ENCODE peak calls at places on chromosome 2, in eight cellular contexts. One of them, this sample, is unnamed.

GRCh38 chr2:168697668-168698121 is 104.7 kb upstream of the NOSTRIN start:
- DNase-seq in bronchial epithelial cell: peak; percentile 60
- DNase-seq in WERI-Rb-1: no peak
- DNase-seq in IMR-90: peak; percentile 30
- DNase-seq in stomach: no peak
- DNase-seq in HepG2: no peak
- DNase-seq in colonic mucosa: peak; percentile 59
- DNase-seq in cardiac fibroblast: peak; percentile 14
- DNase-seq in this sample: peak; percentile 57

GRCh38 chr2:3612639-3613523 is 18.0 kb downstream of the COLEC11 start:
- DNase-seq in bronchial epithelial cell: no peak
- DNase-seq in WERI-Rb-1: no peak
- DNase-seq in IMR-90: no peak
- DNase-seq in stomach: peak; percentile 9
- DNase-seq in HepG2: no peak
- DNase-seq in colonic mucosa: peak; percentile 11
- DNase-seq in cardiac fibroblast: no peak
- DNase-seq in this sample: no peak

GRCh38 chr2:241103176-241103595 is 1.1 kb upstream of the MTERF4 start:
- DNase-seq in bronchial epithelial cell: no peak
- DNase-seq in WERI-Rb-1: no peak
- DNase-seq in IMR-90: no peak
- DNase-seq in stomach: no peak
- DNase-seq in HepG2: no peak
- DNase-seq in colonic mucosa: no peak
- DNase-seq in cardiac fibroblast: no peak
- DNase-seq in this sample: no peak

GRCh38 chr2:45652090-45653050 is 895 bp downstream of the PRKCE start:
- DNase-seq in bronchial epithelial cell: no peak
- DNase-seq in WERI-Rb-1: no peak
- DNase-seq in IMR-90: peak; percentile 57
- DNase-seq in stomach: peak; percentile 36
- DNase-seq in HepG2: no peak
- DNase-seq in colonic mucosa: peak; percentile 58
- DNase-seq in cardiac fibroblast: peak; percentile 55
- DNase-seq in this sample: peak; percentile 53

GRCh38 chr2:177161741-177162440 is 50.7 kb upstream of the HNRNPA3 start:
- DNase-seq in bronchial epithelial cell: peak; percentile 56
- DNase-seq in WERI-Rb-1: peak; percentile 44
- DNase-seq in IMR-90: peak; percentile 41
- DNase-seq in stomach: no peak
- DNase-seq in HepG2: no peak
- DNase-seq in colonic mucosa: no peak
- DNase-seq in cardiac fibroblast: peak; percentile 64
- DNase-seq in this sample: peak; percentile 36

GRCh38 chr2:74516070-74516633 is 1.9 kb downstream of the TLX2 start:
- DNase-seq in bronchial epithelial cell: peak; percentile 8
- DNase-seq in WERI-Rb-1: no peak
- DNase-seq in IMR-90: peak; percentile 11
- DNase-seq in stomach: peak; percentile 62
- DNase-seq in HepG2: no peak
- DNase-seq in colonic mucosa: peak; percentile 77
- DNase-seq in cardiac fibroblast: peak; percentile 56
- DNase-seq in this sample: no peak

GRCh38 chr2:219356834-219357233 is 24.3 kb upstream of the RESP18 start:
- DNase-seq in bronchial epithelial cell: no peak
- DNase-seq in WERI-Rb-1: no peak
- DNase-seq in IMR-90: no peak
- DNase-seq in stomach: no peak
- DNase-seq in HepG2: no peak
- DNase-seq in colonic mucosa: no peak
- DNase-seq in cardiac fibroblast: no peak
- DNase-seq in this sample: no peak

GRCh38 chr2:191789791-191790190 is 57.1 kb downstream of the CAVIN2 start:
- DNase-seq in bronchial epithelial cell: peak; percentile 60
- DNase-seq in WERI-Rb-1: no peak
- DNase-seq in IMR-90: peak; percentile 71
- DNase-seq in stomach: no peak
- DNase-seq in HepG2: no peak
- DNase-seq in colonic mucosa: no peak
- DNase-seq in cardiac fibroblast: peak; percentile 71
- DNase-seq in this sample: peak; percentile 62

GRCh38 chr2:120470717-120471060 is 124.8 kb downstream of the INHBB start:
- DNase-seq in bronchial epithelial cell: no peak
- DNase-seq in WERI-Rb-1: peak; percentile 58
- DNase-seq in IMR-90: no peak
- DNase-seq in stomach: no peak
- DNase-seq in HepG2: no peak
- DNase-seq in colonic mucosa: no peak
- DNase-seq in cardiac fibroblast: no peak
- DNase-seq in this sample: no peak

GRCh38 chr2:204483497-204484164 is 61.6 kb upstream of the PARD3B start:
- DNase-seq in bronchial epithelial cell: peak; percentile 24
- DNase-seq in WERI-Rb-1: no peak
- DNase-seq in IMR-90: no peak
- DNase-seq in stomach: peak; percentile 41
- DNase-seq in HepG2: peak; percentile 16
- DNase-seq in colonic mucosa: no peak
- DNase-seq in cardiac fibroblast: peak; percentile 15
- DNase-seq in this sample: no peak

GRCh38 chr2:43086451-43087221 is 139.8 kb downstream of the ZFP36L2 start:
- DNase-seq in bronchial epithelial cell: peak; percentile 100
- DNase-seq in WERI-Rb-1: no peak
- DNase-seq in IMR-90: peak; percentile 100
- DNase-seq in stomach: no peak
- DNase-seq in HepG2: peak; percentile 50
- DNase-seq in colonic mucosa: no peak
- DNase-seq in cardiac fibroblast: peak; percentile 100
- DNase-seq in this sample: peak; percentile 100

GRCh38 chr2:108621087-108621559 is 86.9 kb downstream of the LIMS1 start:
- DNase-seq in bronchial epithelial cell: peak; percentile 95
- DNase-seq in WERI-Rb-1: peak; percentile 22
- DNase-seq in IMR-90: peak; percentile 46
- DNase-seq in stomach: peak; percentile 71
- DNase-seq in HepG2: no peak
- DNase-seq in colonic mucosa: peak; percentile 59
- DNase-seq in cardiac fibroblast: peak; percentile 53
- DNase-seq in this sample: peak; percentile 46

GRCh38 chr2:242038166-242038927 is 168.8 kb downstream of the RTP5 start:
- DNase-seq in bronchial epithelial cell: no peak
- DNase-seq in WERI-Rb-1: no peak
- DNase-seq in IMR-90: no peak
- DNase-seq in stomach: peak; percentile 16
- DNase-seq in HepG2: peak; percentile 67
- DNase-seq in colonic mucosa: no peak
- DNase-seq in cardiac fibroblast: no peak
- DNase-seq in this sample: no peak

GRCh38 chr2:61855178-61855523 is 1.3 kb upstream of the FAM161A start:
- DNase-seq in bronchial epithelial cell: peak; percentile 42
- DNase-seq in WERI-Rb-1: peak; percentile 72
- DNase-seq in IMR-90: no peak
- DNase-seq in stomach: peak; percentile 32
- DNase-seq in HepG2: peak; percentile 45
- DNase-seq in colonic mucosa: peak; percentile 49
- DNase-seq in cardiac fibroblast: no peak
- DNase-seq in this sample: peak; percentile 43

GRCh38 chr2:27211943-27212625 is at the start of the genes ATRAID and SLC5A6:
- DNase-seq in bronchial epithelial cell: peak; percentile 71
- DNase-seq in WERI-Rb-1: peak; percentile 92
- DNase-seq in IMR-90: peak; percentile 81
- DNase-seq in stomach: peak; percentile 91
- DNase-seq in HepG2: peak; percentile 82
- DNase-seq in colonic mucosa: peak; percentile 91
- DNase-seq in cardiac fibroblast: peak; percentile 88
- DNase-seq in this sample: peak; percentile 90

GRCh38 chr2:131425191-131426021 is 50.5 kb upstream of the TUBA3D start:
- DNase-seq in bronchial epithelial cell: no peak
- DNase-seq in WERI-Rb-1: no peak
- DNase-seq in IMR-90: no peak
- DNase-seq in stomach: no peak
- DNase-seq in HepG2: no peak
- DNase-seq in colonic mucosa: no peak
- DNase-seq in cardiac fibroblast: no peak
- DNase-seq in this sample: no peak

GRCh38 chr2:119820275-119820674 is 60.6 kb downstream of the PTPN4 start:
- DNase-seq in bronchial epithelial cell: peak; percentile 52
- DNase-seq in WERI-Rb-1: no peak
- DNase-seq in IMR-90: peak; percentile 82
- DNase-seq in stomach: no peak
- DNase-seq in HepG2: no peak
- DNase-seq in colonic mucosa: no peak
- DNase-seq in cardiac fibroblast: peak; percentile 93
- DNase-seq in this sample: peak; percentile 76

GRCh38 chr2:60337142-60337497 is 216.3 kb downstream of the BCL11A start:
- DNase-seq in bronchial epithelial cell: no peak
- DNase-seq in WERI-Rb-1: no peak
- DNase-seq in IMR-90: no peak
- DNase-seq in stomach: no peak
- DNase-seq in HepG2: no peak
- DNase-seq in colonic mucosa: no peak
- DNase-seq in cardiac fibroblast: no peak
- DNase-seq in this sample: no peak

GRCh38 chr2:28271231-28271913 is 121.3 kb upstream of the FOSL2 start:
- DNase-seq in bronchial epithelial cell: no peak
- DNase-seq in WERI-Rb-1: no peak
- DNase-seq in IMR-90: no peak
- DNase-seq in stomach: no peak
- DNase-seq in HepG2: no peak
- DNase-seq in colonic mucosa: no peak
- DNase-seq in cardiac fibroblast: no peak
- DNase-seq in this sample: no peak

GRCh38 chr2:75303227-75303626 is 103.9 kb upstream of the TACR1 start:
- DNase-seq in bronchial epithelial cell: peak; percentile 1
- DNase-seq in WERI-Rb-1: no peak
- DNase-seq in IMR-90: no peak
- DNase-seq in stomach: no peak
- DNase-seq in HepG2: no peak
- DNase-seq in colonic mucosa: no peak
- DNase-seq in cardiac fibroblast: no peak
- DNase-seq in this sample: no peak

GRCh38 chr2:54632733-54633692 is 90.4 kb upstream of the EML6 start:
- DNase-seq in bronchial epithelial cell: peak; percentile 77
- DNase-seq in WERI-Rb-1: no peak
- DNase-seq in IMR-90: peak; percentile 83
- DNase-seq in stomach: no peak
- DNase-seq in HepG2: no peak
- DNase-seq in colonic mucosa: no peak
- DNase-seq in cardiac fibroblast: peak; percentile 96
- DNase-seq in this sample: peak; percentile 82

GRCh38 chr2:222483513-222484039 is 59.2 kb downstream of the SGPP2 start:
- DNase-seq in bronchial epithelial cell: peak; percentile 9
- DNase-seq in WERI-Rb-1: peak; percentile 70
- DNase-seq in IMR-90: no peak
- DNase-seq in stomach: no peak
- DNase-seq in HepG2: no peak
- DNase-seq in colonic mucosa: peak; percentile 46
- DNase-seq in cardiac fibroblast: no peak
- DNase-seq in this sample: no peak

GRCh38 chr2:149692837-149693518 is 105.4 kb upstream of the MMADHC start:
- DNase-seq in bronchial epithelial cell: no peak
- DNase-seq in WERI-Rb-1: no peak
- DNase-seq in IMR-90: peak; percentile 38
- DNase-seq in stomach: no peak
- DNase-seq in HepG2: no peak
- DNase-seq in colonic mucosa: no peak
- DNase-seq in cardiac fibroblast: no peak
- DNase-seq in this sample: no peak

GRCh38 chr2:199977984-199978415 is 22.6 kb downstream of the MAIP1 start:
- DNase-seq in bronchial epithelial cell: peak; percentile 91
- DNase-seq in WERI-Rb-1: no peak
- DNase-seq in IMR-90: peak; percentile 82
- DNase-seq in stomach: no peak
- DNase-seq in HepG2: peak; percentile 39
- DNase-seq in colonic mucosa: peak; percentile 84
- DNase-seq in cardiac fibroblast: peak; percentile 74
- DNase-seq in this sample: peak; percentile 75

GRCh38 chr2:199979841-199980628 is 24.7 kb downstream of the MAIP1 start:
- DNase-seq in bronchial epithelial cell: peak; percentile 71
- DNase-seq in WERI-Rb-1: peak; percentile 82
- DNase-seq in IMR-90: peak; percentile 77
- DNase-seq in stomach: peak; percentile 87
- DNase-seq in HepG2: peak; percentile 67
- DNase-seq in colonic mucosa: peak; percentile 90
- DNase-seq in cardiac fibroblast: peak; percentile 87
- DNase-seq in this sample: peak; percentile 81

GRCh38 chr2:199982444-199982843 is 27.1 kb downstream of the MAIP1 start:
- DNase-seq in bronchial epithelial cell: peak; percentile 60
- DNase-seq in WERI-Rb-1: no peak
- DNase-seq in IMR-90: no peak
- DNase-seq in stomach: no peak
- DNase-seq in HepG2: no peak
- DNase-seq in colonic mucosa: no peak
- DNase-seq in cardiac fibroblast: no peak
- DNase-seq in this sample: no peak

GRCh38 chr2:199975297-199975895 is 20.0 kb downstream of the MAIP1 start:
- DNase-seq in bronchial epithelial cell: peak; percentile 38
- DNase-seq in WERI-Rb-1: no peak
- DNase-seq in IMR-90: peak; percentile 69
- DNase-seq in stomach: no peak
- DNase-seq in HepG2: no peak
- DNase-seq in colonic mucosa: no peak
- DNase-seq in cardiac fibroblast: peak; percentile 60
- DNase-seq in this sample: peak; percentile 36

GRCh38 chr2:199979398-199979797 is 24.0 kb downstream of the MAIP1 start:
- DNase-seq in bronchial epithelial cell: no peak
- DNase-seq in WERI-Rb-1: no peak
- DNase-seq in IMR-90: no peak
- DNase-seq in stomach: no peak
- DNase-seq in HepG2: no peak
- DNase-seq in colonic mucosa: no peak
- DNase-seq in cardiac fibroblast: no peak
- DNase-seq in this sample: no peak
- H3K4me3 ChIP-seq in bronchial epithelial cell: no peak overlapping the region
- H3K4me3 ChIP-seq in WERI-Rb-1: no peak overlapping the region
- H3K4me3 ChIP-seq in IMR-90: no peak overlapping the region
- H3K4me3 ChIP-seq in stomach: no peak overlapping the region
- H3K4me3 ChIP-seq in HepG2: no peak overlapping the region
- H3K4me3 ChIP-seq in colonic mucosa: no peak overlapping the region
- H3K4me3 ChIP-seq in cardiac fibroblast: no peak overlapping the region
- H3K4me3 ChIP-seq in this sample: no peak overlapping the region

GRCh38 chr2:239824866-239825704 is 200.1 kb downstream of the NDUFA10 start:
- DNase-seq in bronchial epithelial cell: no peak
- DNase-seq in WERI-Rb-1: no peak
- DNase-seq in IMR-90: no peak
- DNase-seq in stomach: peak; percentile 16
- DNase-seq in HepG2: no peak
- DNase-seq in colonic mucosa: peak; percentile 12
- DNase-seq in cardiac fibroblast: no peak
- DNase-seq in this sample: no peak
- TF ChIP-seq CTCF in bronchial epithelial cell: no peak
- TF ChIP-seq CTCF in WERI-Rb-1: peak; percentile 30
- TF ChIP-seq CTCF in IMR-90: no peak
- TF ChIP-seq CTCF in stomach: no peak
- TF ChIP-seq CTCF in HepG2: no peak
- TF ChIP-seq CTCF in colonic mucosa: no peak
- TF ChIP-seq CTCF in cardiac fibroblast: no peak
- TF ChIP-seq CTCF in this sample: no peak

GRCh38 chr2:70525032-70525431 is 28.6 kb downstream of the TGFA start:
- DNase-seq in bronchial epithelial cell: peak; percentile 82
- DNase-seq in WERI-Rb-1: no peak
- DNase-seq in IMR-90: no peak
- DNase-seq in stomach: peak; percentile 53
- DNase-seq in HepG2: peak; percentile 87
- DNase-seq in colonic mucosa: peak; percentile 67
- DNase-seq in cardiac fibroblast: peak; percentile 33
- DNase-seq in this sample: no peak
- H3K4me3 ChIP-seq in bronchial epithelial cell: no peak overlapping the region
- H3K4me3 ChIP-seq in WERI-Rb-1: no peak overlapping the region
- H3K4me3 ChIP-seq in IMR-90: no peak overlapping the region
- H3K4me3 ChIP-seq in stomach: no peak overlapping the region
- H3K4me3 ChIP-seq in HepG2: no peak overlapping the region
- H3K4me3 ChIP-seq in colonic mucosa: no peak overlapping the region
- H3K4me3 ChIP-seq in cardiac fibroblast: no peak overlapping the region
- H3K4me3 ChIP-seq in this sample: no peak overlapping the region

GRCh38 chr2:239014897-239015768 is 167.2 kb downstream of the TWIST2 start:
- DNase-seq in bronchial epithelial cell: no peak
- DNase-seq in WERI-Rb-1: no peak
- DNase-seq in IMR-90: no peak
- DNase-seq in stomach: peak; percentile 18
- DNase-seq in HepG2: no peak
- DNase-seq in colonic mucosa: no peak
- DNase-seq in cardiac fibroblast: no peak
- DNase-seq in this sample: no peak
- TF ChIP-seq CTCF in bronchial epithelial cell: no peak
- TF ChIP-seq CTCF in WERI-Rb-1: no peak
- TF ChIP-seq CTCF in IMR-90: no peak
- TF ChIP-seq CTCF in stomach: no peak
- TF ChIP-seq CTCF in HepG2: no peak
- TF ChIP-seq CTCF in colonic mucosa: no peak
- TF ChIP-seq CTCF in cardiac fibroblast: no peak
- TF ChIP-seq CTCF in this sample: no peak